ENCODE peak calls at places on chromosomes 12 and 14, in four cellular contexts. I is pancreas, C is endodermal cell, A is cardiac muscle cell. E is an unnamed sample. For H3K4me1, the result is how much of the 10 kb centered on the place peaks cover.

GRCh38 chr12:6116481-6117021 is 7.9 kb downstream of the VWF start:
- DNase-seq in I (no peak), C (peak), A (no peak), E (no peak)

GRCh38 chr12:115916910-115917668 is 360.4 kb downstream of the MED13L start:
- DNase-seq in I (peak), C (peak), A (peak), E (peak)

GRCh38 chr14:78143489-78144145 is 26.6 kb upstream of the NRXN3 start:
- DNase-seq in I (no peak), C (no peak), A (no peak), E (no peak)

GRCh38 chr12:50222275-50222783 is 55.2 kb upstream of the CERS5 start:
- DNase-seq in I (no peak), C (peak), A (peak), E (peak)

GRCh38 chr12:108977360-108977759 is 43.5 kb downstream of the SVOP start:
- DNase-seq in I (no peak), C (no peak), A (no peak), E (no peak)

GRCh38 chr12:92034858-92035401 is 110.7 kb downstream of the BTG1 start:
- DNase-seq in I (peak), C (no peak), A (no peak), E (peak)

GRCh38 chr14:105891221-105891602 is 364.8 kb downstream of the TMEM121 start:
- DNase-seq in I (no peak), C (peak), A (no peak), E (no peak)

GRCh38 chr14:105364100-105364708 is 34.1 kb upstream of the TEX22 start:
- DNase-seq in I (no peak), C (no peak), A (no peak), E (peak)

GRCh38 chr14:56996721-56997399 is 186.6 kb upstream of the OTX2 start:
- DNase-seq in I (no peak), C (no peak), A (no peak), E (no peak)

GRCh38 chr14:57057803-57058202 is 210.9 kb downstream of the EXOC5 start:
- DNase-seq in I (peak), C (peak), A (no peak), E (no peak)

GRCh38 chr12:779745-780734 is 27.7 kb downstream of the WNK1 start:
- DNase-seq in I (no peak), C (no peak), A (peak), E (no peak)

GRCh38 chr14:104940526-104941150 is 16.0 kb downstream of the PLD4 start:
- DNase-seq in I (no peak), C (peak), A (no peak), E (no peak)

GRCh38 chr12:69524331-69524630 is 54.1 kb downstream of the FRS2 start:
- DNase-seq in I (peak), C (peak), A (no peak), E (no peak)

GRCh38 chr14:70833884-70834283 is 24.6 kb upstream of the MAP3K9 start:
- DNase-seq in I (no peak), C (no peak), A (no peak), E (no peak)
- H3K4me1 ChIP-seq in I (under half), C (under half), A (under half), E (under half)

GRCh38 chr12:105949391-105949790 is 189.4 kb downstream of the NUAK1 start:
- DNase-seq in I (no peak), C (no peak), A (no peak), E (no peak)

GRCh38 chr12:105948331-105948730 is 190.4 kb downstream of the NUAK1 start:
- DNase-seq in I (no peak), C (no peak), A (no peak), E (no peak)

GRCh38 chr12:105954891-105955607 is 183.7 kb downstream of the NUAK1 start:
- DNase-seq in I (no peak), C (no peak), A (peak), E (no peak)

GRCh38 chr12:105947906-105948305 is 190.8 kb downstream of the NUAK1 start:
- DNase-seq in I (no peak), C (no peak), A (no peak), E (no peak)

GRCh38 chr12:105951732-105952131 is 187.0 kb downstream of the NUAK1 start:
- DNase-seq in I (no peak), C (no peak), A (no peak), E (no peak)
- TF ChIP-seq CTCF in I (no peak), C (no peak), A (no peak), E (no peak)

GRCh38 chr12:80272516-80272915 is 171.5 kb upstream of the PTPRQ start:
- DNase-seq in I (no peak), C (no peak), A (no peak), E (no peak)
- H3K4me1 ChIP-seq in I (under half), C (under half), A (under half), E (under half)

GRCh38 chr14:50955373-50956043 is 11.2 kb upstream of the PYGL start:
- DNase-seq in I (no peak), C (peak), A (peak), E (peak)
- TF ChIP-seq CTCF in I (no peak), C (peak), A (peak), E (peak)

DNA sequence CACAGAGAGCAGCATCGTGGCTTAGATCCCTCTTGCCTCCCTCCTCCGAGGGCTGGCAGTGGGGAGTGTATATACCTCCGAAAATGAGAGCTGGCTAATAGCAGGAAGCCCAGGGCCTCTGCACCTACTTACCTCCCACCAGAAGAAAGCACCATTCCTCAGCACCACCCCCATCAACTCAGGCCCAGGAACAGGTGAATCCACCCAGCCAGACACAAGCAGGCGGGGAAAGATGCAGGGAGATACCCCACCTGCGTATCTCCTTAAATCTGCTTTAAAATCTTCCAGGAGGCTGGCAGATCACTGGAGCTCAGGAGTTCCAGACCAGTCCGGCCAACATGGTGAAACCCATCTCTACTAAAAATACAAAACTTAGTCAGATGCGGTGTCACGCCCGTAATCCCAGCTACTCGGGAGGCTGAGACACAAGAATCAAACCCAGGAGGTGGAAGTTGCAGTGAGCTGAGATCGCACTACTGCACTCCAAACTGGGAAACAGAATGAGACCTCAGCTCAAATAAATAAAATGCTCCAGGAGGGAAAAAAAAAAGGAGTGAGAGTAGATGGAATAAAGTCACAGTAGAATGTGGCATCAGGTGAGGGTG is 93.5 kb downstream of the SINHCAF start:
- DNase-seq in I (no peak), C (no peak), A (no peak), E (no peak)
- H3K4me1 ChIP-seq in I (under half), C (under half), A (under half), E (under half)

GRCh38 chr14:36646664-36647416 is 14.8 kb upstream of the PAX9 start:
- DNase-seq in I (peak), C (peak), A (no peak), E (no peak)
- TF ChIP-seq CTCF in I (no peak), C (peak), A (no peak), E (no peak)

DNA sequence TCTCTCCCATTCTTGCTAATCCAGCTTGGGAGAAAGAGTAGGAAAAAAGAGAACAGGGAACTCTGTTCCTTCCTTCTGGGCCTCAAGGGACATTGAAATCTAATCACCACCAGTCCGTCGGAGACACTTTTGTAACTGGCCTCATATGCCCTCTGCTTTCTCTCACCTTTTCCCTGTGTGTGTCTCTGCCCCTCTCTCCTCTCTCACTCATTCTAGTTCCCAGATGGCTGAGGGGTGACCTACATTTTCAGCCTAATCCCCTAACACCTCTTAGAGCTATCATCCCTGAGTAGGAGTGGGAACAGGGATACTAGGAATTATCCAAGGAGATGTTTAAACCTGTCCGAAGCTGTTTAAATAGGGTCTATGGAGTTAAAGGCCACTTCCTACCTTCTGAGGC is 8.9 kb upstream of the PCK2 start:
- DNase-seq in I (no peak), C (no peak), A (no peak), E (no peak)
- H3K4me1 ChIP-seq in I (under half), C (under half), A (under half), E (under half)

GRCh38 chr12:112503521-112503920 is 84.8 kb downstream of the PTPN11 start:
- DNase-seq in I (no peak), C (no peak), A (no peak), E (no peak)

DNA sequence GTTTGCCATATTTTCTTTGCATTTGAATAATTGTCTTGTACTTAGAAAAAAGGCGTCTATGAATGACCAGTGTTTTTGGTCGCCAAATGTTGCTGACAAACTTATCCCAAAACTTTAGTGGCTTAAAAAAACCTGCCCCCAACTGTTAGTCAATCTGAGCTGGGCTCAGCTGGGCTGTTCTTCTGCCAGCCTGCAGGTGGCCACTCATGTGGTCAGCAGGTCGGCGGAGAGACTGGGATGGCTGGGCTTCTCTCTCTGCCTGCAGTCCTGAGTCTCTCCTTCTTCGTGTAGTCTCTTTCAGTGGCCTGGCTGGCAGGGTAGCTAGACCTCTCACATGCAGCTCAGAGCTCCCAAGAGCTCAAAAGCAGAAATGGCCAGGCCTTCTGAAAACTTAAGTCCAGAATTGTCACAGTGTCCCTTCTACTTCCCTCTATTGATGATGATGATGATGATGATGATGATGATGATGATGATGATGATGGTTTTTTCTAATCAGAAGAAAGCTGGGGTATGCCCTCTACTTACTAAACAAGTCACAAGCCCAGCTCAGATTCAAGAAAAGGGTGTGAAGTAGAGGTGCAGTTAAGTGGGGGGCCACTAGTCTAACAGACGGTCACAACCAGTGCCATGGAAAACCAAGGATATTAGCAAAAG is 87.9 kb downstream of the PTPN11 start:
- DNase-seq in I (no peak), C (peak), A (no peak), E (no peak)
- TF ChIP-seq CTCF in I (no peak), C (peak), A (no peak), E (no peak)

GRCh38 chr12:46553266-46553665 is 180.7 kb upstream of the SLC38A2 start:
- DNase-seq in I (no peak), C (no peak), A (no peak), E (no peak)
- H3K4me1 ChIP-seq in I (under half), C (under half), A (under half), E (under half)

GRCh38 chr12:117045998-117046374 is 53.2 kb downstream of the TESC start:
- DNase-seq in I (no peak), C (peak), A (no peak), E (no peak)
- TF ChIP-seq CTCF in I (no peak), C (peak), A (no peak), E (no peak)